ENCODE peak calls at places on chromosome 22, in eight cellular contexts. H is osteocyte; F is stimulated activated CD4-positive, alpha-beta T cell treated with anti-CD3 and anti-CD28 coated beads, Interleukin-12 subunit alpha, Interleukin-12 subunit beta, amount 100 ng/mL, for 48 hours; U is hepatic stellate cell; V is HCT116; N is EH; A is sciatic nerve; T is SHP77 treated with DMSO at 0.1 percent for 48 hours. M is an unnamed sample.

GRCh38 chr22:47395481-47395880 is 633.0 kb downstream of the TBC1D22A start:
- DNase-seq in H (no peak), F (no peak), U (no peak), V (no peak), N (no peak), A (no peak), T (peak), M (no peak)

GRCh38 chr22:49553518-49554295 is 274.0 kb downstream of the BRD1 start:
- DNase-seq in H (no peak), F (no peak), U (no peak), V (no peak), N (no peak), A (peak), T (no peak), M (no peak)

GRCh38 chr22:27863001-27863400 is 56.1 kb downstream of the PITPNB start:
- DNase-seq in H (no peak), F (no peak), U (no peak), V (no peak), N (no peak), A (no peak), T (no peak), M (no peak)

GRCh38 chr22:49934144-49934890 is 15.9 kb downstream of the CRELD2 start:
- DNase-seq in H (no peak), F (no peak), U (no peak), V (no peak), N (peak), A (no peak), T (no peak), M (no peak)

GRCh38 chr22:49107561-49107960 is 720.1 kb downstream of the BRD1 start:
- DNase-seq in H (no peak), F (no peak), U (no peak), V (no peak), N (no peak), A (no peak), T (no peak), M (no peak)

GRCh38 chr22:31647516-31647915 is 14.5 kb downstream of the PISD start:
- DNase-seq in H (no peak), F (no peak), U (no peak), V (no peak), N (peak), A (no peak), T (no peak), M (peak)

GRCh38 chr22:27886843-27887151 is 32.3 kb downstream of the PITPNB start:
- DNase-seq in H (no peak), F (no peak), U (no peak), V (no peak), N (no peak), A (no peak), T (no peak), M (no peak)

GRCh38 chr22:35617137-35617755 is at the start of gene MB:
- DNase-seq in H (no peak), F (no peak), U (no peak), V (no peak), N (no peak), A (no peak), T (no peak), M (no peak)

GRCh38 chr22:43164636-43165035 is 13.3 kb downstream of the TSPO start:
- DNase-seq in H (no peak), F (no peak), U (no peak), V (no peak), N (peak), A (no peak), T (no peak), M (no peak)

GRCh38 chr22:45818130-45819085 is 146.8 kb downstream of the ATXN10 start:
- DNase-seq in H (no peak), F (no peak), U (no peak), V (no peak), N (peak), A (no peak), T (no peak), M (no peak)

GRCh38 chr22:30325724-30326703 is 727 bp downstream of the TBC1D10A start:
- DNase-seq in H (no peak), F (no peak), U (no peak), V (no peak), N (peak), A (peak), T (no peak), M (no peak)

GRCh38 chr22:20810645-20811044 is 36.7 kb downstream of the SERPIND1 start:
- DNase-seq in H (no peak), F (no peak), U (no peak), V (no peak), N (no peak), A (no peak), T (no peak), M (no peak)

GRCh38 chr22:35593885-35594470 is 23.2 kb downstream of the MB start:
- DNase-seq in H (no peak), F (no peak), U (no peak), V (no peak), N (no peak), A (no peak), T (no peak), M (no peak)

GRCh38 chr22:32920032-32920628 is 118.6 kb downstream of the TIMP3 start:
- DNase-seq in H (no peak), F (no peak), U (no peak), V (no peak), N (peak), A (peak), T (no peak), M (no peak)

GRCh38 chr22:29457730-29458129 is 19.3 kb downstream of the RFPL1 start:
- DNase-seq in H (no peak), F (no peak), U (peak), V (peak), N (peak), A (no peak), T (peak), M (peak)

GRCh38 chr22:36405671-36406070 is 17.9 kb upstream of the MYH9 start:
- DNase-seq in H (no peak), F (no peak), U (no peak), V (no peak), N (peak), A (no peak), T (no peak), M (no peak)

GRCh38 chr22:36147196-36147788 is 13.3 kb downstream of the APOL3 start:
- DNase-seq in H (no peak), F (no peak), U (no peak), V (no peak), N (no peak), A (peak), T (no peak), M (no peak)

GRCh38 chr22:41563051-41563711 is 2.4 kb downstream of the CSDC2 start:
- DNase-seq in H (no peak), F (no peak), U (peak), V (no peak), N (peak), A (no peak), T (no peak), M (peak)

GRCh38 chr22:42596376-42596775 is 18.3 kb downstream of the POLDIP3 start:
- DNase-seq in H (no peak), F (no peak), U (no peak), V (no peak), N (no peak), A (no peak), T (no peak), M (no peak)

GRCh38 chr22:39434243-39434653 is 22.6 kb upstream of the MGAT3 start:
- DNase-seq in H (no peak), F (no peak), U (no peak), V (no peak), N (no peak), A (no peak), T (no peak), M (no peak)

GRCh38 chr22:49564054-49564453 is 263.6 kb downstream of the BRD1 start:
- DNase-seq in H (peak), F (no peak), U (no peak), V (no peak), N (no peak), A (no peak), T (no peak), M (no peak)

GRCh38 chr22:36088292-36088691 is 59.7 kb upstream of the RBFOX2 start:
- DNase-seq in H (no peak), F (no peak), U (no peak), V (no peak), N (no peak), A (no peak), T (no peak), M (no peak)

GRCh38 chr22:16609548-16610261 is 17.1 kb upstream of the CCT8L2 start:
- DNase-seq in H (no peak), F (no peak), U (no peak), V (no peak), N (no peak), A (no peak), T (no peak), M (no peak)

GRCh38 chr22:38843716-38844660 is at the start of gene NPTXR:
- DNase-seq in H (no peak), F (peak), U (peak), V (no peak), N (peak), A (no peak), T (no peak), M (peak)

GRCh38 chr22:16838073-16838472 is 12.9 kb upstream of the XKR3 start:
- DNase-seq in H (no peak), F (no peak), U (no peak), V (no peak), N (no peak), A (no peak), T (no peak), M (no peak)

GRCh38 chr22:46001426-46002106 is 24.6 kb upstream of the WNT7B start:
- DNase-seq in H (no peak), F (no peak), U (peak), V (no peak), N (no peak), A (no peak), T (peak), M (no peak)

GRCh38 chr22:19912236-19912999 is 29.2 kb upstream of the COMT start:
- DNase-seq in H (no peak), F (no peak), U (no peak), V (no peak), N (no peak), A (no peak), T (no peak), M (no peak)

GRCh38 chr22:39149915-39150847 is 2.3 kb downstream of the CBX7 start:
- DNase-seq in H (no peak), F (no peak), U (no peak), V (no peak), N (no peak), A (no peak), T (no peak), M (no peak)

GRCh38 chr22:37403267-37403960 is 23.9 kb downstream of the ELFN2 start:
- DNase-seq in H (no peak), F (no peak), U (no peak), V (no peak), N (no peak), A (no peak), T (no peak), M (no peak)

GRCh38 chr22:44809456-44809855 is 57.1 kb downstream of the ARHGAP8 start:
- DNase-seq in H (no peak), F (no peak), U (no peak), V (no peak), N (no peak), A (no peak), T (no peak), M (no peak)

GRCh38 chr22:46660604-46661201 is 40.5 kb downstream of the GRAMD4 start:
- DNase-seq in H (no peak), F (no peak), U (no peak), V (no peak), N (no peak), A (no peak), T (peak), M (no peak)

GRCh38 chr22:42934338-42934737 is 77.3 kb upstream of the ARFGAP3 start:
- DNase-seq in H (no peak), F (no peak), U (no peak), V (no peak), N (no peak), A (no peak), T (no peak), M (no peak)

GRCh38 chr22:43270314-43270908 is 72.8 kb downstream of the SCUBE1 start:
- DNase-seq in H (no peak), F (no peak), U (no peak), V (no peak), N (no peak), A (no peak), T (no peak), M (no peak)

GRCh38 chr22:48919187-48919590 is 908.5 kb downstream of the BRD1 start:
- DNase-seq in H (peak), F (no peak), U (no peak), V (no peak), N (no peak), A (no peak), T (peak), M (no peak)

GRCh38 chr22:30216710-30217109 is 29.8 kb downstream of the LIF start:
- DNase-seq in H (no peak), F (no peak), U (no peak), V (no peak), N (no peak), A (no peak), T (no peak), M (no peak)

GRCh38 chr22:41917906-41918791 is 3.3 kb upstream of the SHISA8 start:
- DNase-seq in H (peak), F (no peak), U (peak), V (no peak), N (peak), A (peak), T (peak), M (no peak)

GRCh38 chr22:46432164-46433068 is 96.9 kb downstream of the TRMU start:
- DNase-seq in H (no peak), F (no peak), U (peak), V (no peak), N (no peak), A (no peak), T (no peak), M (no peak)

GRCh38 chr22:28181332-28181731 is 262.3 kb upstream of the PITPNB start:
- DNase-seq in H (no peak), F (no peak), U (no peak), V (no peak), N (peak), A (no peak), T (no peak), M (peak)

GRCh38 chr22:28043269-28043668 is 124.2 kb upstream of the PITPNB start:
- DNase-seq in H (no peak), F (no peak), U (no peak), V (no peak), N (peak), A (no peak), T (no peak), M (no peak)

M was measured in HFFc6.